ENCODE peak calls at places on chromosomes 11 and 22, in seven cellular contexts. One of them, this sample, is unnamed.

GRCh38 chr11:37264060-37264459 is 666.0 kb upstream of the RAG2 start:
- DNase-seq in HS-5: no peak
- DNase-seq in cardiac muscle cell: no peak
- DNase-seq in activated CD4-positive, alpha-beta T cell treated with anti-CD3 and anti-CD28 coated beads for 24 hours: no peak
- DNase-seq in activated T-cell treated with anti-CD3 and anti-CD28 coated beads for 1 hour: no peak
- DNase-seq in body of pancreas: no peak
- DNase-seq in AG04449: no peak
- DNase-seq in this sample: no peak

GRCh38 chr11:68749501-68750196 is 1.7 kb downstream of the TESMIN start:
- DNase-seq in cardiac muscle cell: no peak
- DNase-seq in activated CD4-positive, alpha-beta T cell treated with anti-CD3 and anti-CD28 coated beads for 24 hours: no peak
- DNase-seq in HS-5: no peak
- DNase-seq in body of pancreas: no peak
- DNase-seq in AG04449: no peak
- DNase-seq in activated T-cell treated with anti-CD3 and anti-CD28 coated beads for 1 hour: no peak
- DNase-seq in this sample: peak; percentile 50

GRCh38 chr22:45262195-45262930 is 21.7 kb upstream of the KIAA0930 start:
- DNase-seq in AG04449: no peak
- DNase-seq in cardiac muscle cell: no peak
- DNase-seq in activated CD4-positive, alpha-beta T cell treated with anti-CD3 and anti-CD28 coated beads for 24 hours: no peak
- DNase-seq in HS-5: no peak
- DNase-seq in activated T-cell treated with anti-CD3 and anti-CD28 coated beads for 1 hour: no peak
- DNase-seq in body of pancreas: no peak
- DNase-seq in this sample: no peak

GRCh38 chr11:12270215-12270797 is 107.1 kb upstream of the PARVA start:
- DNase-seq in AG04449: no peak
- DNase-seq in activated CD4-positive, alpha-beta T cell treated with anti-CD3 and anti-CD28 coated beads for 24 hours: no peak
- DNase-seq in body of pancreas: no peak
- DNase-seq in HS-5: no peak
- DNase-seq in activated T-cell treated with anti-CD3 and anti-CD28 coated beads for 1 hour: no peak
- DNase-seq in cardiac muscle cell: no peak
- DNase-seq in this sample: no peak

GRCh38 chr22:43342347-43343261 is 568 bp downstream of the SCUBE1 start:
- DNase-seq in activated CD4-positive, alpha-beta T cell treated with anti-CD3 and anti-CD28 coated beads for 24 hours: no peak
- DNase-seq in HS-5: no peak
- DNase-seq in body of pancreas: no peak
- DNase-seq in activated T-cell treated with anti-CD3 and anti-CD28 coated beads for 1 hour: no peak
- DNase-seq in AG04449: no peak
- DNase-seq in cardiac muscle cell: no peak
- DNase-seq in this sample: no peak

GRCh38 chr11:61028135-61028729 is 56.8 kb downstream of the CD6 start:
- DNase-seq in HS-5: no peak
- DNase-seq in cardiac muscle cell: no peak
- DNase-seq in body of pancreas: no peak
- DNase-seq in activated T-cell treated with anti-CD3 and anti-CD28 coated beads for 1 hour: peak; percentile 46
- DNase-seq in activated CD4-positive, alpha-beta T cell treated with anti-CD3 and anti-CD28 coated beads for 24 hours: peak; percentile 60
- DNase-seq in AG04449: no peak
- DNase-seq in this sample: no peak

GRCh38 chr11:14269956-14270355 is 89.0 kb downstream of the RRAS2 start:
- DNase-seq in HS-5: no peak
- DNase-seq in AG04449: no peak
- DNase-seq in activated CD4-positive, alpha-beta T cell treated with anti-CD3 and anti-CD28 coated beads for 24 hours: no peak
- DNase-seq in body of pancreas: no peak
- DNase-seq in cardiac muscle cell: no peak
- DNase-seq in activated T-cell treated with anti-CD3 and anti-CD28 coated beads for 1 hour: no peak
- DNase-seq in this sample: no peak

GRCh38 chr11:96073536-96073935 is 149.6 kb upstream of the MTMR2 start:
- DNase-seq in AG04449: no peak
- DNase-seq in activated T-cell treated with anti-CD3 and anti-CD28 coated beads for 1 hour: no peak
- DNase-seq in HS-5: no peak
- DNase-seq in activated CD4-positive, alpha-beta T cell treated with anti-CD3 and anti-CD28 coated beads for 24 hours: no peak
- DNase-seq in cardiac muscle cell: no peak
- DNase-seq in body of pancreas: no peak
- DNase-seq in this sample: no peak

GRCh38 chr11:92226331-92227232 is 2.0 kb downstream of the FAT3 start:
- DNase-seq in AG04449: no peak
- DNase-seq in HS-5: no peak
- DNase-seq in cardiac muscle cell: peak; percentile 62
- DNase-seq in body of pancreas: peak; percentile 12
- DNase-seq in activated CD4-positive, alpha-beta T cell treated with anti-CD3 and anti-CD28 coated beads for 24 hours: no peak
- DNase-seq in activated T-cell treated with anti-CD3 and anti-CD28 coated beads for 1 hour: no peak
- DNase-seq in this sample: no peak

GRCh38 chr11:100576044-100577021 is 110.8 kb upstream of the ARHGAP42 start:
- DNase-seq in cardiac muscle cell: peak; percentile 68
- DNase-seq in activated T-cell treated with anti-CD3 and anti-CD28 coated beads for 1 hour: no peak
- DNase-seq in HS-5: peak; percentile 80
- DNase-seq in activated CD4-positive, alpha-beta T cell treated with anti-CD3 and anti-CD28 coated beads for 24 hours: no peak
- DNase-seq in AG04449: no peak
- DNase-seq in body of pancreas: no peak
- DNase-seq in this sample: peak; percentile 68

GRCh38 chr22:26174280-26174679 is 5.0 kb downstream of the SEZ6L start:
- DNase-seq in HS-5: no peak
- DNase-seq in activated T-cell treated with anti-CD3 and anti-CD28 coated beads for 1 hour: no peak
- DNase-seq in cardiac muscle cell: peak; percentile 20
- DNase-seq in activated CD4-positive, alpha-beta T cell treated with anti-CD3 and anti-CD28 coated beads for 24 hours: no peak
- DNase-seq in body of pancreas: no peak
- DNase-seq in AG04449: no peak
- DNase-seq in this sample: peak; percentile 3

GRCh38 chr22:41285441-41285819 is 557 bp downstream of the RANGAP1 start:
- DNase-seq in cardiac muscle cell: peak; percentile 67
- DNase-seq in HS-5: peak; percentile 74
- DNase-seq in body of pancreas: peak; percentile 64
- DNase-seq in activated T-cell treated with anti-CD3 and anti-CD28 coated beads for 1 hour: peak; percentile 64
- DNase-seq in AG04449: no peak
- DNase-seq in activated CD4-positive, alpha-beta T cell treated with anti-CD3 and anti-CD28 coated beads for 24 hours: peak; percentile 80
- DNase-seq in this sample: peak; percentile 98

GRCh38 chr11:61841636-61842332 is 13.7 kb downstream of the FADS2 start:
- DNase-seq in cardiac muscle cell: no peak
- DNase-seq in HS-5: no peak
- DNase-seq in activated CD4-positive, alpha-beta T cell treated with anti-CD3 and anti-CD28 coated beads for 24 hours: no peak
- DNase-seq in activated T-cell treated with anti-CD3 and anti-CD28 coated beads for 1 hour: no peak
- DNase-seq in AG04449: no peak
- DNase-seq in body of pancreas: no peak
- DNase-seq in this sample: no peak

GRCh38 chr11:69307871-69308381 is 14.0 kb downstream of the MYEOV start:
- DNase-seq in body of pancreas: no peak
- DNase-seq in activated T-cell treated with anti-CD3 and anti-CD28 coated beads for 1 hour: no peak
- DNase-seq in HS-5: no peak
- DNase-seq in cardiac muscle cell: no peak
- DNase-seq in AG04449: no peak
- DNase-seq in activated CD4-positive, alpha-beta T cell treated with anti-CD3 and anti-CD28 coated beads for 24 hours: no peak
- DNase-seq in this sample: no peak

This sample was measured in foreskin fibroblast.